ENCODE peak calls at places on chromosomes 5 and 9, in five cellular contexts. One of them, this sample, is unnamed.

GRCh38 chr9:69314547-69314946 is 10.5 kb upstream of the ENTREP1 start:
- DNase-seq in H9: no peak
- DNase-seq in IMR-90: no peak
- DNase-seq in mesenchymal stem cell: peak; percentile 16
- DNase-seq in neuronal stem cell: no peak
- DNase-seq in this sample: no peak

GRCh38 chr9:14136047-14136446 is 177.9 kb downstream of the NFIB start:
- DNase-seq in H9: no peak
- DNase-seq in IMR-90: no peak
- DNase-seq in neuronal stem cell: no peak
- DNase-seq in mesenchymal stem cell: no peak
- DNase-seq in this sample: no peak

GRCh38 chr9:93130861-93131481 is 3.1 kb downstream of the NINJ1 start:
- DNase-seq in IMR-90: no peak
- DNase-seq in neuronal stem cell: no peak
- DNase-seq in H9: no peak
- DNase-seq in mesenchymal stem cell: peak; percentile 31
- DNase-seq in this sample: no peak

GRCh38 chr9:134062461-134063087 is 5.3 kb downstream of the BRD3 start:
- DNase-seq in H9: peak; percentile 25
- DNase-seq in mesenchymal stem cell: no peak
- DNase-seq in IMR-90: no peak
- DNase-seq in neuronal stem cell: no peak
- DNase-seq in this sample: no peak

GRCh38 chr5:39200081-39200480 is 19.3 kb downstream of the FYB1 start:
- DNase-seq in neuronal stem cell: no peak
- DNase-seq in H9: no peak
- DNase-seq in mesenchymal stem cell: no peak
- DNase-seq in IMR-90: no peak
- DNase-seq in this sample: no peak

GRCh38 chr5:43386960-43387362 is 25.2 kb downstream of the CCL28 start:
- DNase-seq in neuronal stem cell: no peak
- DNase-seq in H9: no peak
- DNase-seq in IMR-90: peak; percentile 16
- DNase-seq in mesenchymal stem cell: no peak
- DNase-seq in this sample: no peak

GRCh38 chr5:126723643-126724042 is 53.3 kb upstream of the LMNB1 start:
- DNase-seq in neuronal stem cell: no peak
- DNase-seq in H9: no peak
- DNase-seq in IMR-90: no peak
- DNase-seq in mesenchymal stem cell: no peak
- DNase-seq in this sample: no peak

GRCh38 chr9:74696520-74696919 is 191.2 kb downstream of the TRPM6 start:
- DNase-seq in neuronal stem cell: no peak
- DNase-seq in IMR-90: no peak
- DNase-seq in H9: no peak
- DNase-seq in mesenchymal stem cell: no peak
- DNase-seq in this sample: no peak

GRCh38 chr5:11963227-11963626 is 59.0 kb upstream of the CTNND2 start:
- DNase-seq in H9: no peak
- DNase-seq in neuronal stem cell: no peak
- DNase-seq in IMR-90: no peak
- DNase-seq in mesenchymal stem cell: no peak
- DNase-seq in this sample: no peak

GRCh38 chr5:159668556-159668955 is 247.7 kb upstream of the ADRA1B start:
- DNase-seq in H9: no peak
- DNase-seq in IMR-90: no peak
- DNase-seq in neuronal stem cell: no peak
- DNase-seq in mesenchymal stem cell: no peak
- DNase-seq in this sample: no peak

GRCh38 chr5:150335778-150336177 is 21.7 kb upstream of the TCOF1 start:
- DNase-seq in H9: no peak
- DNase-seq in IMR-90: peak; percentile 40
- DNase-seq in neuronal stem cell: no peak
- DNase-seq in mesenchymal stem cell: peak; percentile 52
- DNase-seq in this sample: no peak

GRCh38 chr9:96169488-96169887 is 132.5 kb downstream of the HSD17B3 start:
- DNase-seq in neuronal stem cell: peak; percentile 69
- DNase-seq in H9: peak; percentile 69
- DNase-seq in mesenchymal stem cell: peak; percentile 91
- DNase-seq in IMR-90: peak; percentile 4
- DNase-seq in this sample: no peak

GRCh38 chr5:435961-436640 is 6.9 kb upstream of the EXOC3 start:
- DNase-seq in mesenchymal stem cell: peak; percentile 49
- DNase-seq in H9: peak; percentile 47
- DNase-seq in neuronal stem cell: no peak
- DNase-seq in IMR-90: peak; percentile 30
- DNase-seq in this sample: peak; percentile 17

GRCh38 chr9:70466976-70467551 is 52.6 kb upstream of the KLF9 start:
- DNase-seq in neuronal stem cell: no peak
- DNase-seq in mesenchymal stem cell: peak; percentile 79
- DNase-seq in IMR-90: peak; percentile 92
- DNase-seq in H9: no peak
- DNase-seq in this sample: peak; percentile 16

GRCh38 chr5:165026971-165027370 is 1521.6 kb downstream of the MAT2B start:
- DNase-seq in H9: no peak
- DNase-seq in neuronal stem cell: no peak
- DNase-seq in IMR-90: no peak
- DNase-seq in mesenchymal stem cell: no peak
- DNase-seq in this sample: no peak
- H4K8ac ChIP-seq in H9: no peak overlapping the region
- H4K8ac ChIP-seq in neuronal stem cell: no peak overlapping the region
- H4K8ac ChIP-seq in IMR-90: no peak overlapping the region
- H4K8ac ChIP-seq in mesenchymal stem cell: no peak overlapping the region
- H4K8ac ChIP-seq in this sample: no peak overlapping the region

GRCh38 chr9:12775963-12776774 is 1.3 kb downstream of the LURAP1L start:
- DNase-seq in neuronal stem cell: peak; percentile 53
- DNase-seq in mesenchymal stem cell: peak; percentile 93
- DNase-seq in IMR-90: peak; percentile 89
- DNase-seq in H9: peak; percentile 88
- DNase-seq in this sample: peak; percentile 83
- H2BK5ac ChIP-seq in neuronal stem cell: no peak overlapping the region
- H2BK5ac ChIP-seq in mesenchymal stem cell: no peak overlapping the region
- H2BK5ac ChIP-seq in IMR-90: peak overlapping the region; percentile 82
- H2BK5ac ChIP-seq in H9: no peak overlapping the region
- H2BK5ac ChIP-seq in this sample: peak overlapping the region; percentile 36

GRCh38 chr5:173969167-173970049 is 19.6 kb upstream of the C5orf47 start:
- DNase-seq in IMR-90: peak; percentile 88
- DNase-seq in neuronal stem cell: no peak
- DNase-seq in mesenchymal stem cell: peak; percentile 91
- DNase-seq in H9: no peak
- DNase-seq in this sample: peak; percentile 93
- H4K8ac ChIP-seq in IMR-90: no peak overlapping the region
- H4K8ac ChIP-seq in neuronal stem cell: no peak overlapping the region
- H4K8ac ChIP-seq in mesenchymal stem cell: peak overlapping the region; percentile 59
- H4K8ac ChIP-seq in H9: no peak overlapping the region
- H4K8ac ChIP-seq in this sample: no peak overlapping the region

DNA sequence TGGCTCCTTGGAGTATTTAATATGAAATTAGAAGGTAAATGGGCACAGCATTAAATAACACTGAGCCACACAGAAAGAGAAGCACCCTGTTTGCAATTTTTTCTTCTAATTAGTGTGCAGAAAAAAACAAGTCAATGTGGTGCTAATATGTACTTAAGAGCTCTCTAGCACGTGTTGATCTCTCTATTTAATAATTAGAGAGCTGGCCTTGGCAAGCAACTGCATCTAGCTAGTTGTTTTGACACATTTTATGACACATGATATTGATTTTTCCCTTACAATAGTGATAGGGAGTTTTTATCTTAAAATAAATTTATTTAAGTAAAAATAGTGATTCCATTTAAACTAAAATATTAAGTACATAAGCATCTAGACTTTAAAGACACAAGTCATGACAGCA is 54.5 kb upstream of the NUDT12 start:
- DNase-seq in neuronal stem cell: no peak
- DNase-seq in mesenchymal stem cell: no peak
- DNase-seq in IMR-90: no peak
- DNase-seq in H9: no peak
- DNase-seq in this sample: no peak
- H2BK5ac ChIP-seq in neuronal stem cell: no peak overlapping the region
- H2BK5ac ChIP-seq in mesenchymal stem cell: no peak overlapping the region
- H2BK5ac ChIP-seq in IMR-90: no peak overlapping the region
- H2BK5ac ChIP-seq in H9: no peak overlapping the region
- H2BK5ac ChIP-seq in this sample: no peak overlapping the region

DNA sequence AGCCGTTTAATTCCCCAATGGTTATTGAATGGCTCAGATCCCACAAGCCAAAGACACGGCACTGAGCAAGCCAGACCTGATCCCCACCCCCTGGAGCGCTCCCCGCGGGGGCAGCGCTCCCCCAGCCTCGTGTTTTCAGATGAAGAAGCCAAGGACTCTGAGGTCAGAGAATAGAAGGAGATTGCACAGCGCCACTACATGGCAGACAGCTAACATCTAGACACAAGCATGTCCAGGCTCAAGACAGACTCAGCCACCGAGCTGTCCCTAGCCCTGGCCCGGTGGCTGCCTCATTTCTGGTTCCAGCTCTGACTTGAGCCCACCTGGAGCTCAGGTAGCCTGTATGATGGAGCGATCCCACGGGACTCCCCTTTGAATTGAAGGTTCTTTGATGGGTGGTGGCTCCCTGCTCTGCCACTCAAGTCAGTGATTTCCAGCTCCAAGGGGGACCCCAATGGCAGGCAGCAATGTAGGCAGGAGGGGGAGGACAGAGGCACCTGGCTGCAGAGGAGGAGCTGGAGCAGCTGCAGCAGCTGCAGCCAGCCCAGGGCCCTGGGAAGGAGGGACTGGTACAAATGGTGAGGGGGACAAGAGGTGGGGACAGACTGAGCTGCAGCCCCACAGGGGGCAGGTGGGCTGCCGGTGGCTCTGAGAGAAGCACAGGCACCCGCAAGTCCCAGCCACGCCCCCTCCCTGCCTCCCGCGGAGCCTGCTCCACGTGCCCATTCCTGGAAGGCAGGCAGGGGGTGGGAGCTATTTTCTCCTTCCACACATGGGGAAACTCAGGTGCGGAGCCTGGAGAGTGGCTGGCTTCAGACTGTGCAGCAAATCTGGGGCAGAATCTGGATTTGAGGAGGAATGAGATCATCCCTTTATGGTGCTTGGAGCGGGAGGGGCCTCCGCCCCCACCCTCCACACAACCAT is 40.2 kb downstream of the NTNG2 start:
- DNase-seq in H9: no peak
- DNase-seq in mesenchymal stem cell: no peak
- DNase-seq in neuronal stem cell: no peak
- DNase-seq in IMR-90: no peak
- DNase-seq in this sample: no peak
- H4K8ac ChIP-seq in H9: no peak overlapping the region
- H4K8ac ChIP-seq in mesenchymal stem cell: no peak overlapping the region
- H4K8ac ChIP-seq in neuronal stem cell: no peak overlapping the region
- H4K8ac ChIP-seq in IMR-90: no peak overlapping the region
- H4K8ac ChIP-seq in this sample: no peak overlapping the region

DNA sequence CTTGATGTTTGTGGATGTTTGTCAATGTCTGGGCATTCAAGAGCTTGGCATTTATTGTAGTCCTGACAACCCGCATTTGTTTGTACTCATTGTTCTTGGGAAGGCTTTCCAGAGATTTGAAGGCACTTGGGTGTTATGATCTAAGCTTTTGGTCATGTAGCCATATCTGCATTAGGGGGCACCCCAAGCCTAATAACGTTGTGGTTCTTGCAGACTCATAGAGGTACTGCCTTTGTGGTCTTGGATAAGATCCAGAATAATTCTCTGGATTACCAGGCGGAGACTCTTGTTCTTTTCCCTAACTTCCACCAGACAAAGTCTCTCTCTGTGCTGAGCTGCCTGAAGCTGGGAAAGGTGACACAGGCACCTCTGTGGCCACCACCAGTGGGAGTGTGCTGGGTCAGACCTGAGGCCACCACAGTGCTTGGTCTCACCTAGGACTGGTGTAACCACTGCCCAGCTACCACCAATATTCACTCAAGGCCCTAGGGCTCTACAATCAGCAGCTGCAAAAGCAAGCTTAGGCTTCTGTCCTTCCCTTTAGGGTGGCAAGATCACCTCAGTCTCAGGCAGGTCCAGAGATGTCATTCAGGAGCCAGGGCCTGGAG is 144.4 kb upstream of the TAS2R1 start:
- DNase-seq in mesenchymal stem cell: peak; percentile 62
- DNase-seq in IMR-90: peak; percentile 84
- DNase-seq in H9: no peak
- DNase-seq in neuronal stem cell: no peak
- DNase-seq in this sample: no peak
- H2BK5ac ChIP-seq in mesenchymal stem cell: no peak overlapping the region
- H2BK5ac ChIP-seq in IMR-90: peak overlapping the region; percentile 72
- H2BK5ac ChIP-seq in H9: no peak overlapping the region
- H2BK5ac ChIP-seq in neuronal stem cell: no peak overlapping the region
- H2BK5ac ChIP-seq in this sample: peak overlapping the region; percentile 89

GRCh38 chr9:129695870-129696269 is 30.4 kb downstream of the PRRX2 start:
- DNase-seq in H9: no peak
- DNase-seq in IMR-90: no peak
- DNase-seq in mesenchymal stem cell: no peak
- DNase-seq in neuronal stem cell: no peak
- DNase-seq in this sample: no peak

GRCh38 chr9:129696803-129697110 is 31.3 kb downstream of the PRRX2 start:
- DNase-seq in H9: no peak
- DNase-seq in IMR-90: no peak
- DNase-seq in mesenchymal stem cell: no peak
- DNase-seq in neuronal stem cell: no peak
- DNase-seq in this sample: no peak

GRCh38 chr9:129701054-129701453 is 35.6 kb downstream of the PRRX2 start:
- DNase-seq in IMR-90: no peak
- DNase-seq in mesenchymal stem cell: no peak
- DNase-seq in neuronal stem cell: no peak
- DNase-seq in H9: no peak
- DNase-seq in this sample: no peak

GRCh38 chr9:129697111-129697955 is 31.9 kb downstream of the PRRX2 start:
- DNase-seq in IMR-90: peak; percentile 78
- DNase-seq in H9: peak; percentile 54
- DNase-seq in mesenchymal stem cell: peak; percentile 84
- DNase-seq in neuronal stem cell: no peak
- DNase-seq in this sample: no peak

GRCh38 chr9:129697956-129698757 is 32.7 kb downstream of the PRRX2 start:
- DNase-seq in mesenchymal stem cell: no peak
- DNase-seq in H9: peak; percentile 41
- DNase-seq in IMR-90: no peak
- DNase-seq in neuronal stem cell: no peak
- DNase-seq in this sample: no peak
- H4K8ac ChIP-seq in mesenchymal stem cell: peak overlapping the region; percentile 66
- H4K8ac ChIP-seq in H9: no peak overlapping the region
- H4K8ac ChIP-seq in IMR-90: peak overlapping the region; percentile 82
- H4K8ac ChIP-seq in neuronal stem cell: no peak overlapping the region
- H4K8ac ChIP-seq in this sample: no peak overlapping the region

GRCh38 chr5:133679534-133679933 is 67.2 kb upstream of the FSTL4 start:
- DNase-seq in neuronal stem cell: no peak
- DNase-seq in mesenchymal stem cell: no peak
- DNase-seq in IMR-90: no peak
- DNase-seq in H9: no peak
- DNase-seq in this sample: no peak

GRCh38 chr5:133680830-133681555 is 68.7 kb upstream of the FSTL4 start:
- DNase-seq in H9: peak; percentile 22
- DNase-seq in IMR-90: no peak
- DNase-seq in mesenchymal stem cell: no peak
- DNase-seq in neuronal stem cell: no peak
- DNase-seq in this sample: no peak

GRCh38 chr5:133670336-133670735 is 58.0 kb upstream of the FSTL4 start:
- DNase-seq in mesenchymal stem cell: no peak
- DNase-seq in IMR-90: no peak
- DNase-seq in H9: no peak
- DNase-seq in neuronal stem cell: no peak
- DNase-seq in this sample: no peak

GRCh38 chr5:133675376-133676154 is 63.2 kb upstream of the FSTL4 start:
- DNase-seq in neuronal stem cell: no peak
- DNase-seq in mesenchymal stem cell: no peak
- DNase-seq in H9: peak; percentile 69
- DNase-seq in IMR-90: no peak
- DNase-seq in this sample: no peak
- H2BK5ac ChIP-seq in neuronal stem cell: no peak overlapping the region
- H2BK5ac ChIP-seq in mesenchymal stem cell: no peak overlapping the region
- H2BK5ac ChIP-seq in H9: no peak overlapping the region
- H2BK5ac ChIP-seq in IMR-90: no peak overlapping the region
- H2BK5ac ChIP-seq in this sample: no peak overlapping the region

This sample was measured in trophoblast cell.